ENCODE peak calls at places on chromosomes 4 and X, in six cellular contexts. One of them, this sample, is unnamed.

GRCh38 chrX:103441878-103442535 is 65.7 kb downstream of the BEX3 start:
- DNase-seq in upper lobe of left lung: no peak
- DNase-seq in progenitor cell of endocrine pancreas: no peak
- DNase-seq in uterus: no peak
- DNase-seq in omental fat pad: no peak
- DNase-seq in brain microvascular endothelial cell: no peak
- DNase-seq in this sample: no peak

GRCh38 chr4:41734366-41734765 is 14.2 kb downstream of the PHOX2B start:
- DNase-seq in uterus: no peak
- DNase-seq in upper lobe of left lung: no peak
- DNase-seq in omental fat pad: no peak
- DNase-seq in brain microvascular endothelial cell: no peak
- DNase-seq in progenitor cell of endocrine pancreas: no peak
- DNase-seq in this sample: no peak

GRCh38 chr4:100557306-100557705 is 39.5 kb upstream of the EMCN start:
- DNase-seq in uterus: no peak
- DNase-seq in progenitor cell of endocrine pancreas: no peak
- DNase-seq in upper lobe of left lung: no peak
- DNase-seq in omental fat pad: no peak
- DNase-seq in brain microvascular endothelial cell: no peak
- DNase-seq in this sample: no peak

GRCh38 chr4:48913346-48913745 is 6.8 kb upstream of the OCIAD2 start:
- DNase-seq in upper lobe of left lung: no peak
- DNase-seq in brain microvascular endothelial cell: peak; percentile 78
- DNase-seq in uterus: peak; percentile 80
- DNase-seq in omental fat pad: no peak
- DNase-seq in progenitor cell of endocrine pancreas: no peak
- DNase-seq in this sample: no peak

GRCh38 chr4:185390941-185391340 is 4.8 kb downstream of the LRP2BP start:
- DNase-seq in upper lobe of left lung: no peak
- DNase-seq in progenitor cell of endocrine pancreas: no peak
- DNase-seq in omental fat pad: no peak
- DNase-seq in brain microvascular endothelial cell: no peak
- DNase-seq in uterus: no peak
- DNase-seq in this sample: no peak

GRCh38 chrX:130975947-130976346 is 72.9 kb upstream of the ENOX2 start:
- DNase-seq in upper lobe of left lung: no peak
- DNase-seq in progenitor cell of endocrine pancreas: peak; percentile 29
- DNase-seq in brain microvascular endothelial cell: peak; percentile 74
- DNase-seq in uterus: no peak
- DNase-seq in omental fat pad: no peak
- DNase-seq in this sample: no peak

GRCh38 chrX:24264383-24264782 is 49.5 kb downstream of the SUPT20HL2 start:
- DNase-seq in uterus: no peak
- DNase-seq in progenitor cell of endocrine pancreas: no peak
- DNase-seq in upper lobe of left lung: no peak
- DNase-seq in brain microvascular endothelial cell: no peak
- DNase-seq in omental fat pad: no peak
- DNase-seq in this sample: no peak

GRCh38 chr4:21915761-21916160 is 32.8 kb downstream of the KCNIP4 start:
- DNase-seq in omental fat pad: no peak
- DNase-seq in uterus: no peak
- DNase-seq in upper lobe of left lung: no peak
- DNase-seq in progenitor cell of endocrine pancreas: no peak
- DNase-seq in brain microvascular endothelial cell: no peak
- DNase-seq in this sample: no peak

GRCh38 chrX:39894626-39895025 is 203.1 kb downstream of the BCOR start:
- DNase-seq in upper lobe of left lung: no peak
- DNase-seq in progenitor cell of endocrine pancreas: no peak
- DNase-seq in brain microvascular endothelial cell: no peak
- DNase-seq in omental fat pad: no peak
- DNase-seq in uterus: no peak
- DNase-seq in this sample: no peak

GRCh38 chrX:130682990-130683389 is 220.0 kb downstream of the ENOX2 start:
- DNase-seq in brain microvascular endothelial cell: peak; percentile 43
- DNase-seq in uterus: no peak
- DNase-seq in upper lobe of left lung: no peak
- DNase-seq in omental fat pad: no peak
- DNase-seq in progenitor cell of endocrine pancreas: no peak
- DNase-seq in this sample: no peak

GRCh38 chrX:115364625-115365024 is 75.1 kb downstream of the LUZP4 start:
- DNase-seq in omental fat pad: no peak
- DNase-seq in uterus: peak; percentile 32
- DNase-seq in upper lobe of left lung: no peak
- DNase-seq in brain microvascular endothelial cell: no peak
- DNase-seq in progenitor cell of endocrine pancreas: no peak
- DNase-seq in this sample: no peak

GRCh38 chr4:185817403-185817818 is 5.4 kb upstream of the SORBS2 start:
- DNase-seq in brain microvascular endothelial cell: no peak
- DNase-seq in omental fat pad: no peak
- DNase-seq in upper lobe of left lung: no peak
- DNase-seq in uterus: no peak
- DNase-seq in progenitor cell of endocrine pancreas: peak; percentile 24
- DNase-seq in this sample: no peak

GRCh38 chrX:49155900-49156837 is 6.4 kb upstream of the MAGIX start:
- DNase-seq in brain microvascular endothelial cell: peak; percentile 88
- DNase-seq in omental fat pad: peak; percentile 72
- DNase-seq in upper lobe of left lung: peak; percentile 98
- DNase-seq in progenitor cell of endocrine pancreas: peak; percentile 60
- DNase-seq in uterus: peak; percentile 90
- DNase-seq in this sample: peak; percentile 78

GRCh38 chr4:148067307-148067916 is 335.5 kb downstream of the ARHGAP10 start:
- DNase-seq in uterus: no peak
- DNase-seq in brain microvascular endothelial cell: no peak
- DNase-seq in upper lobe of left lung: no peak
- DNase-seq in omental fat pad: no peak
- DNase-seq in progenitor cell of endocrine pancreas: no peak
- DNase-seq in this sample: no peak

GRCh38 chr4:181753189-181753588 is 490.0 kb upstream of the TENM3 start:
- DNase-seq in uterus: no peak
- DNase-seq in brain microvascular endothelial cell: no peak
- DNase-seq in progenitor cell of endocrine pancreas: no peak
- DNase-seq in omental fat pad: no peak
- DNase-seq in upper lobe of left lung: no peak
- DNase-seq in this sample: no peak

GRCh38 chr4:142845293-142846070 is 619 bp downstream of the INPP4B start:
- DNase-seq in upper lobe of left lung: peak; percentile 86
- DNase-seq in progenitor cell of endocrine pancreas: peak; percentile 16
- DNase-seq in uterus: peak; percentile 25
- DNase-seq in brain microvascular endothelial cell: no peak
- DNase-seq in omental fat pad: no peak
- DNase-seq in this sample: no peak

GRCh38 chr4:53617101-53617680 is 25.9 kb upstream of the LNX1 start:
- DNase-seq in uterus: no peak
- DNase-seq in progenitor cell of endocrine pancreas: no peak
- DNase-seq in omental fat pad: no peak
- DNase-seq in brain microvascular endothelial cell: no peak
- DNase-seq in upper lobe of left lung: no peak
- DNase-seq in this sample: no peak

GRCh38 chr4:71186566-71187398 is 152.0 kb upstream of the SLC4A4 start:
- DNase-seq in progenitor cell of endocrine pancreas: peak; percentile 57
- DNase-seq in upper lobe of left lung: peak; percentile 93
- DNase-seq in brain microvascular endothelial cell: no peak
- DNase-seq in omental fat pad: no peak
- DNase-seq in uterus: no peak
- DNase-seq in this sample: peak; percentile 31

DNA sequence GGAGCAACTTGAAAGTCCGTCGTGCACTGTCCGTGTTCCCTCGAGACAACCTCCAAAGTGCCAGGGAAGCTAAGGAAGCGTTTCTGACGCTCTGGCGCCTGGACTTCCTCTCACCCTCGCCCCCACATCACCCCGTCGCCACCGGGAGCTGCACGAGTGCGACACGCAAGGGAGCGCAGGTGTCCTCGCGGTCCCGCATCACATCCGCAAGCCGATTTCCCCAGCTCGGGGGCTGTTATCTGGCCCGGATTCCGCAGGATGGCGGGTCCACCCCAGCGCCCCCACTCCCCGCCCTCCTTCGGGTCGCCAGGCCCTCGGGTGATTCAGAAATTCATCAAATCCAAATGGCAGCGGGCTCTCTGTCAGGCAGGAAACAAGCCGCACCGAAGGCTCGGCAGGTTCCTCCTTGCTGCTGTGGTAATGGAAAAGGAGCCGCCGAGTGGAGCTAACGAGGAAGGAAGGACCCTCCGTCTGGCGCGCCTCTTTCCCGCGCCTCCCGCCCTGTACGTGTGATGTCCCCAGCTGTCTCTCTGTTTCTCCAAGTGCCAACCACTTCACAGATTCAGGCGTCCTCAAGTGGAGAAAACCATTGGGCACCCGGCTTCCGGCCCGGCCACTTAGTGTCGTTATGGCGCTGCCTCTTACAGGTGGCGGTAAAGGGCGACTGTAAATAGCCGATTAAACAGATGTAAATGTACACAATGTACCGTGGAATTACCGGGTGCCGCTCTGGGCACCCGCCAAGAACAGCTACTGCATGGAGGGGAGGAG is 901 bp upstream of the SETD7 start:
- DNase-seq in upper lobe of left lung: peak; percentile 90
- DNase-seq in brain microvascular endothelial cell: no peak
- DNase-seq in progenitor cell of endocrine pancreas: peak; percentile 23
- DNase-seq in uterus: peak; percentile 58
- DNase-seq in omental fat pad: no peak
- DNase-seq in this sample: peak; percentile 51
- TF ChIP-seq CTCF in upper lobe of left lung: peak; percentile 5
- TF ChIP-seq CTCF in brain microvascular endothelial cell: no peak
- TF ChIP-seq CTCF in progenitor cell of endocrine pancreas: no peak
- TF ChIP-seq CTCF in uterus: no peak
- TF ChIP-seq CTCF in omental fat pad: no peak
- TF ChIP-seq CTCF in this sample: no peak

DNA sequence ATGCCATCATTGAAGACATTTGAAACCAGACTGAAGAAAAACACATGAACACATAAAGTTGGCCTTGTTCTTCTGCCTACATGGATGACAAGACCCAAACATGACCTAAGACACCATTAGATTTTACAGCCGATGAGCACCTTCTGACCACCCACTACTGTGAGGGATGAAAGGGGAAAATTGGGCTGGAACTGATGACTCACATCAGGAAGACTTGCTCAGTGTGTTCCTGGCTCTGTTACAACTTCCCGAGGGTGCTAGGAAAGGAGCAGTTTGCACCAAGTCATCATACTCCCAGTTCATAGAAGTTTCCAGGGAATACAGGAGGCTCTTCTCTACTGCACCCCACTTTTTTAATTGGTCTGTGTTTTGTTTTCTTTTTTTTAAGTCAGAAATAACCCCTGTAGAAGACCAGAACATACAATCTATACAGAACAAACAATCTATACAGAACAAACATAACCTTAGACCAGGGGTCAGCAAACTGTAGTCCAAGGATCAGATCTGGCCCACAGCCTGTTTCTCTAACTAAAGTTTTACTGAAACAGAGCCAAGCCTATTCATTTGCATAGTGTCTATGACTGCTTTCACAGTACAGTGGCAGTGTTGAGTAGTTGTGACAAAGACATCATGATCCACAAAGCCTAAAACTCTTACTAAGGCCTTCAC is 25.3 kb downstream of the BTC start:
- DNase-seq in upper lobe of left lung: no peak
- DNase-seq in uterus: no peak
- DNase-seq in progenitor cell of endocrine pancreas: no peak
- DNase-seq in brain microvascular endothelial cell: peak; percentile 33
- DNase-seq in omental fat pad: no peak
- DNase-seq in this sample: no peak
- TF ChIP-seq CTCF in upper lobe of left lung: no peak
- TF ChIP-seq CTCF in uterus: no peak
- TF ChIP-seq CTCF in progenitor cell of endocrine pancreas: no peak
- TF ChIP-seq CTCF in brain microvascular endothelial cell: no peak
- TF ChIP-seq CTCF in omental fat pad: no peak
- TF ChIP-seq CTCF in this sample: no peak

DNA sequence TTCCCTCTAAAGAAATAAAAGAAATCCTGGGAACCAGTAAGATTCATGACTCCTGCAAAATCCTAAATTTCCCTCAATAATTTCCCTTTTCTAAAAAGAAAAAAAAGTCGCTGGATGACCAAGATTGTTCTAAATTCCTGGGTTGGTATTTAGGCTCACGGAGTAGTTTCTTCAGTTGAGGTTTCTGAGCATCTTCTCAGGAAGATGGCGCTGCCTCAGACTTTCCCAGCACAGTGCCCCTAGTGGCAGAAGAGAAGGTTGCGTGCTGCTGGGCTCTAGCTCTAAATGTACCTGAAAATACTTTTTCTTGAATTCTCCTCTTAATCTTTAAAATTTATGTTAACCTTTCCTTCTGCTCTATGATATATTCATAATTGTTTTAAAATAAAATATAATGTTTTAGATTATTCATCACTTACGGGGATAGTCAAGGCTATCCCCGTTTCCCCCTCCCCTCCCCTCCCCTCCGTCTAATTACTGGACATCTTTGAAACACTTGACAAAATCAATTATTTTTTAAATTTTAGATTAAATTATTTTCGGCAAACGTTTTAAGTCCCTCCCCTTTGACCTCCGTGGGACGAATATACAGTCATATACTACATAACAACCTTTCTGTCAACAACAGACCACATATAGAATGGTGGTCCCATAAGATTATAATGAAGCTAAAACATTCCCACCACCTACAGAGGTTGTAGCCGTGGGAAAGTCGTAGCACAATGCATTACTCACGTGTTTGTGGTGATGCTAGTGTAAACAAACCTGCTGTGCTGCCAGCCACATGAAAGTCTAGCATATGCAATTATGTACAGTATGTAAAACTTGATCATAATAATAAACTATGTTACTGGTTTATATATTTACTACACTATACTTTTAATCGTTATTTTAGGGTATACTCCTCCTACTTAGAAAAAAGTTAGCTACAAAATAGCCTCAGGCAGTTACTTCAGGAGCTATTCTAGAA is 41.0 kb upstream of the GATB start:
- DNase-seq in progenitor cell of endocrine pancreas: no peak
- DNase-seq in brain microvascular endothelial cell: peak; percentile 38
- DNase-seq in omental fat pad: no peak
- DNase-seq in upper lobe of left lung: no peak
- DNase-seq in uterus: no peak
- DNase-seq in this sample: peak; percentile 18
- TF ChIP-seq CTCF in progenitor cell of endocrine pancreas: peak; percentile 82
- TF ChIP-seq CTCF in brain microvascular endothelial cell: peak; percentile 97
- TF ChIP-seq CTCF in omental fat pad: no peak
- TF ChIP-seq CTCF in upper lobe of left lung: peak; percentile 47
- TF ChIP-seq CTCF in uterus: peak; percentile 23
- TF ChIP-seq CTCF in this sample: peak; percentile 57

GRCh38 chrX:19660604-19661003 is 145.3 kb upstream of the MAP3K15 start:
- DNase-seq in brain microvascular endothelial cell: no peak
- DNase-seq in upper lobe of left lung: no peak
- DNase-seq in uterus: no peak
- DNase-seq in omental fat pad: no peak
- DNase-seq in progenitor cell of endocrine pancreas: no peak
- DNase-seq in this sample: no peak

GRCh38 chrX:19658030-19658429 is 142.7 kb upstream of the MAP3K15 start:
- DNase-seq in brain microvascular endothelial cell: no peak
- DNase-seq in progenitor cell of endocrine pancreas: no peak
- DNase-seq in upper lobe of left lung: no peak
- DNase-seq in omental fat pad: no peak
- DNase-seq in uterus: no peak
- DNase-seq in this sample: no peak

GRCh38 chrX:19661977-19662376 is 146.7 kb upstream of the MAP3K15 start:
- DNase-seq in upper lobe of left lung: no peak
- DNase-seq in uterus: no peak
- DNase-seq in omental fat pad: no peak
- DNase-seq in progenitor cell of endocrine pancreas: no peak
- DNase-seq in brain microvascular endothelial cell: no peak
- DNase-seq in this sample: no peak

GRCh38 chrX:19655032-19655431 is 139.7 kb upstream of the MAP3K15 start:
- DNase-seq in omental fat pad: no peak
- DNase-seq in upper lobe of left lung: no peak
- DNase-seq in brain microvascular endothelial cell: no peak
- DNase-seq in progenitor cell of endocrine pancreas: no peak
- DNase-seq in uterus: no peak
- DNase-seq in this sample: no peak

GRCh38 chrX:19659929-19660328 is 144.6 kb upstream of the MAP3K15 start:
- DNase-seq in upper lobe of left lung: no peak
- DNase-seq in omental fat pad: no peak
- DNase-seq in progenitor cell of endocrine pancreas: no peak
- DNase-seq in uterus: no peak
- DNase-seq in brain microvascular endothelial cell: no peak
- DNase-seq in this sample: no peak
- TF ChIP-seq CTCF in upper lobe of left lung: no peak
- TF ChIP-seq CTCF in omental fat pad: no peak
- TF ChIP-seq CTCF in progenitor cell of endocrine pancreas: no peak
- TF ChIP-seq CTCF in uterus: no peak
- TF ChIP-seq CTCF in brain microvascular endothelial cell: peak; percentile 11
- TF ChIP-seq CTCF in this sample: no peak